ENCODE peak calls at places on chromosomes 5 and 9, in six cellular contexts. T is stimulated activated CD4-positive, alpha-beta T cell treated with anti-CD3 and anti-CD28 coated beads, Interleukin-4, amount 100 ng/mL, for 1 hour; P is kidney; R is ACHN; X is Daoy; U is ELF-1. S is an unnamed sample.

GRCh38 chr5:176606875-176607274 is 3.1 kb downstream of the GPRIN1 start:
- DNase-seq in R (no peak), U (no peak), P (no peak), X (no peak), T (no peak), S (no peak)

GRCh38 chr9:107019216-107019615 is 156.2 kb downstream of the ZNF462 start:
- DNase-seq in X (peak; percentile 89), T (no peak), P (no peak), U (no peak), R (peak; percentile 54), S (no peak)

GRCh38 chr5:131406997-131407638 is 143.3 kb downstream of the CDC42SE2 start:
- DNase-seq in R (no peak), U (no peak), X (no peak), P (no peak), T (no peak), S (no peak)

GRCh38 chr5:15009420-15009819 is 137.8 kb upstream of the ANKH start:
- DNase-seq in R (peak; percentile 80), P (no peak), T (no peak), X (peak; percentile 88), U (no peak), S (no peak)

GRCh38 chr5:77898385-77898784 is 122.2 kb upstream of the TBCA start:
- DNase-seq in U (no peak), X (no peak), P (no peak), T (no peak), R (no peak), S (no peak)

GRCh38 chr9:137141050-137141810 is 2.3 kb downstream of the GRIN1 start:
- DNase-seq in R (no peak), X (no peak), P (no peak), T (no peak), U (no peak), S (no peak)

GRCh38 chr5:130111723-130112122 is 207.5 kb downstream of the CHSY3 start:
- DNase-seq in R (no peak), T (no peak), P (no peak), U (no peak), X (no peak), S (no peak)

GRCh38 chr9:22052376-22052945 is 43.4 kb upstream of the CDKN2B start:
- DNase-seq in U (no peak), R (peak; percentile 54), X (no peak), T (no peak), P (no peak), S (no peak)

GRCh38 chr5:61331407-61332368 is at the start of gene ZSWIM6:
- DNase-seq in X (peak; percentile 100), T (peak; percentile 98), P (peak; percentile 100), R (peak; percentile 96), U (peak; percentile 96), S (peak; percentile 99)

GRCh38 chr9:20684865-20685696 is 1.0 kb downstream of the FOCAD start:
- DNase-seq in R (no peak), U (no peak), T (no peak), P (no peak), X (no peak), S (no peak)

GRCh38 chr5:136064510-136064909 is 35.7 kb downstream of the TGFBI start:
- DNase-seq in X (no peak), P (no peak), U (no peak), R (no peak), T (no peak), S (no peak)

GRCh38 chr5:177588413-177588909 is 3.5 kb upstream of the TMED9 start:
- DNase-seq in X (no peak), R (no peak), T (no peak), P (no peak), U (no peak), S (no peak)

GRCh38 chr5:78549043-78549442 is 99.5 kb downstream of the LHFPL2 start:
- DNase-seq in X (no peak), T (no peak), R (no peak), U (no peak), P (no peak), S (no peak)

GRCh38 chr5:87074934-87075541 is 192.6 kb upstream of the RASA1 start:
- DNase-seq in X (peak; percentile 32), U (no peak), P (no peak), R (no peak), T (no peak), S (no peak)

GRCh38 chr5:176593273-176593869 is 16.6 kb downstream of the GPRIN1 start:
- DNase-seq in P (no peak), R (no peak), U (no peak), T (no peak), X (no peak), S (no peak)

GRCh38 chr5:37640088-37640487 is 199.8 kb downstream of the GDNF start:
- DNase-seq in R (no peak), X (no peak), P (no peak), T (no peak), U (no peak), S (no peak)

S was measured in GM23338.